ENCODE peak calls at places on chromosome 21, in four cellular contexts. S is kidney; V is tibial artery; B is CD4-positive, alpha-beta memory T cell. L is an unnamed sample.

GRCh38 chr21:43208561-43209332 is 39.9 kb downstream of the CRYAA start:
- DNase-seq in V (no peak), S (peak; percentile 66), B (no peak), L (no peak)

GRCh38 chr21:24428539-24429186 is 1178.6 kb downstream of the MRPL39 start:
- DNase-seq in S (no peak), V (no peak), B (peak; percentile 3), L (no peak)

GRCh38 chr21:34351786-34352241 is 12.0 kb upstream of the KCNE2 start:
- DNase-seq in B (peak; percentile 15), S (no peak), V (no peak), L (no peak)

GRCh38 chr21:33736569-33736968 is 94.3 kb downstream of the ITSN1 start:
- DNase-seq in S (no peak), B (no peak), V (no peak), L (no peak)

GRCh38 chr21:43740497-43741156 is 21.7 kb downstream of the PDXK start:
- DNase-seq in B (peak; percentile 43), S (no peak), V (peak; percentile 49), L (no peak)

GRCh38 chr21:28333455-28334108 is 659.1 kb downstream of the LTN1 start:
- DNase-seq in B (no peak), V (no peak), S (no peak), L (no peak)

GRCh38 chr21:32484706-32485380 is 72.3 kb downstream of the EVA1C start:
- DNase-seq in B (no peak), V (peak; percentile 46), S (peak; percentile 64), L (no peak)

GRCh38 chr21:45892156-45892919 is 89.2 kb upstream of the COL6A1 start:
- DNase-seq in V (no peak), B (peak; percentile 20), S (peak; percentile 78), L (no peak)

GRCh38 chr21:30306821-30307330 is 13.2 kb downstream of the KRTAP26-1 start:
- DNase-seq in B (no peak), S (no peak), V (no peak), L (no peak)

GRCh38 chr21:38861989-38862683 is 56.4 kb downstream of the ETS2 start:
- DNase-seq in S (no peak), V (no peak), B (no peak), L (no peak)

GRCh38 chr21:36236052-36236730 is 79.6 kb downstream of the DOP1B start:
- DNase-seq in B (no peak), V (no peak), S (no peak), L (no peak)

GRCh38 chr21:28669978-28670377 is 322.7 kb downstream of the LTN1 start:
- DNase-seq in B (no peak), V (no peak), S (no peak), L (no peak)

GRCh38 chr21:33663241-33663640 is 20.9 kb downstream of the ITSN1 start:
- DNase-seq in V (no peak), S (no peak), B (no peak), L (no peak)

GRCh38 chr21:33028759-33029511 is 3.2 kb downstream of the OLIG2 start:
- DNase-seq in V (no peak), S (no peak), B (peak; percentile 43), L (no peak)

GRCh38 chr21:20377250-20377649 is 621.0 kb upstream of the NCAM2 start:
- DNase-seq in B (no peak), V (no peak), S (no peak), L (no peak)

GRCh38 chr21:31656199-31657095 is 3.0 kb upstream of the SOD1 start:
- DNase-seq in S (no peak), V (no peak), B (no peak), L (no peak)

GRCh38 chr21:42724226-42724920 is 71.0 kb downstream of the PDE9A start:
- DNase-seq in S (peak; percentile 90), B (no peak), V (no peak), L (no peak)

GRCh38 chr21:45981154-45981606 is 390 bp upstream of the COL6A1 start:
- DNase-seq in B (peak; percentile 57), S (peak; percentile 95), V (peak; percentile 87), L (peak; percentile 64)

GRCh38 chr21:23887709-23888303 is 1719.5 kb downstream of the MRPL39 start:
- DNase-seq in S (no peak), V (no peak), B (peak; percentile 37), L (no peak)

GRCh38 chr21:32844653-32845443 is 73.3 kb upstream of the PAXBP1 start:
- DNase-seq in B (no peak), V (no peak), S (no peak), L (no peak)

GRCh38 chr21:14273736-14274538 is 58.0 kb downstream of the RBM11 start:
- DNase-seq in B (no peak), V (no peak), S (peak; percentile 92), L (no peak)

GRCh38 chr21:45950740-45951515 is 30.6 kb upstream of the COL6A1 start:
- DNase-seq in V (peak; percentile 57), S (no peak), B (no peak), L (no peak)

GRCh38 chr21:29490016-29490415 is 191.3 kb downstream of the BACH1 start:
- DNase-seq in B (no peak), S (no peak), V (no peak), L (no peak)

GRCh38 chr21:17708541-17709265 is 96.0 kb upstream of the BTG3 start:
- DNase-seq in V (no peak), B (no peak), S (no peak), L (no peak)

GRCh38 chr21:17674106-17674505 is 61.4 kb upstream of the BTG3 start:
- DNase-seq in V (no peak), S (no peak), B (no peak), L (no peak)

GRCh38 chr21:31298618-31299269 is 45.3 kb downstream of the TIAM1 start:
- DNase-seq in S (no peak), B (no peak), V (no peak), L (no peak)

GRCh38 chr21:35840197-35840799 is 220.0 kb downstream of the SETD4 start:
- DNase-seq in V (peak; percentile 79), B (peak; percentile 53), S (no peak), L (no peak)

GRCh38 chr21:26581818-26582217 is 8.7 kb upstream of the CYYR1 start:
- DNase-seq in S (no peak), B (no peak), V (no peak), L (no peak)

GRCh38 chr21:26591543-26591942 is 18.5 kb upstream of the CYYR1 start:
- DNase-seq in S (no peak), B (no peak), V (no peak), L (no peak)

GRCh38 chr21:26583737-26584136 is 10.7 kb upstream of the CYYR1 start:
- DNase-seq in S (no peak), B (no peak), V (no peak), L (no peak)

DNA sequence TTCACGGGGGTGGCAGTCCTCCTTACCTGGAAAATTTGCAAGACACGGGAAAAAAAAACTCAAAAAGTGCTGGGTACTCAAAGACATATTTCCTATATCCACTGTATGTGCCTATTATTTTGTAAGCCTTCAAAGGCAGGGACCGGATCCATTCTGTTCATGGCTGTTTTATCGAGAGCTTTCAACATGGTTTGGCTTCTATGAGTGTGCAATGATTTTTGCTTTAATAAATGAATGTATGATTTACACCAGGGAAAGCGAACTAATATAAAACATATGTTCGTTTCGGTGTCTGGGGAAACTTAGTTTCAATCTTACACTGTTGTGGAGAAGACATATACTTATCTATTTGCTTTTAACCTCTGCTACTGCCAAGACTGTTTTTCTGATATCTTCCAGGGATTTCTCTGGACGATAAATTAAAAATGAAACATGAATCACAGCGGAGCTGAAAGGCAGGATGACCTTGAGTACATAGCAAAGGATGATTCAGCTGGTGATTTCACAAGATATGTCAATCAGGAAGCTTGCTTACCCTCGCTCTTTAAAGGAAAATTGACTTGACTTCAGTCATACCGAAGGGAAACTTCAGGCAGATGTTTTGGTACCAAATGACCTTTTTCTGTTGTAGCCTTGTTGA is 14.7 kb upstream of the CYYR1 start:
- DNase-seq in B (no peak), V (no peak), S (no peak), L (no peak)
- H3K27ac ChIP-seq in B (no peak overlapping the region), V (no peak overlapping the region), S (no peak overlapping the region), L (no peak overlapping the region)

GRCh38 chr21:40345700-40346099 is 478.5 kb downstream of the PCP4 start:
- DNase-seq in S (no peak), B (no peak), V (no peak), L (no peak)
- H3K36me3 ChIP-seq in S (no peaks in the 10 kb centered on the region), B (no peaks in the 10 kb centered on the region), V (no peaks in the 10 kb centered on the region), L (no peaks in the 10 kb centered on the region)

DNA sequence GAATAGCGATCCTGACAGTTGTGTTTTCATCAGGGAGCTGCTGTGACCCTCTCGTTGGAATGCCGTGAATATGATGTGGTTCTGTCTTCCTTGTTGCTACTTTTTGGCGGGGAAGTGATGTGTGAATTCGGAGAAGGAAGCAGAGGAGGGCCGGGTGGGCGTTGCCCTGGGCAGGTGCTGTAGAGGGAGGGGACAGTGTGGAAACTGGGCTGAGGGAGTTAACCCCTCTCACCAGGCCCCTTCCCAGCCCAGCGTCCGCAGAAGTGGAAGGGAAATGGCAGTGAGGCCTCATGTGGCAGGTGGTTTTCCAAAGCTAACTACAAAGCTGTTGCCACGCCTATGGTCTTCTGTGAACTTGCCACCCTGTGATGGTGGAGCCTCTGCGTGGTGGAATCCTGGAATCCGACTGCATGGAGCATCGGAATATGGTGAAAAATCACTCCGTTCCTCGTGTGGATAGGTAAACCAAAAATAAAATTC is 227.9 kb downstream of the DYRK1A start:
- DNase-seq in S (no peak), B (no peak), V (no peak), L (no peak)
- H3K4me1 ChIP-seq in S (no peaks in the 10 kb centered on the region), B (no peaks in the 10 kb centered on the region), V (no peaks in the 10 kb centered on the region), L (no peaks in the 10 kb centered on the region)

GRCh38 chr21:26089730-26090129 is 80.8 kb downstream of the APP start:
- DNase-seq in B (no peak), S (no peak), V (no peak), L (no peak)

GRCh38 chr21:26085882-26086281 is 84.7 kb downstream of the APP start:
- DNase-seq in S (no peak), B (no peak), V (no peak), L (no peak)

GRCh38 chr21:26082549-26082948 is 88.0 kb downstream of the APP start:
- DNase-seq in V (no peak), S (no peak), B (no peak), L (no peak)

GRCh38 chr21:26087223-26087918 is 83.2 kb downstream of the APP start:
- DNase-seq in S (no peak), V (no peak), B (no peak), L (no peak)

GRCh38 chr21:26085100-26085499 is 85.5 kb downstream of the APP start:
- DNase-seq in S (no peak), V (no peak), B (no peak), L (no peak)
- H3K27ac ChIP-seq in S (no peak overlapping the region), V (no peak overlapping the region), B (no peak overlapping the region), L (no peak overlapping the region)

DNA sequence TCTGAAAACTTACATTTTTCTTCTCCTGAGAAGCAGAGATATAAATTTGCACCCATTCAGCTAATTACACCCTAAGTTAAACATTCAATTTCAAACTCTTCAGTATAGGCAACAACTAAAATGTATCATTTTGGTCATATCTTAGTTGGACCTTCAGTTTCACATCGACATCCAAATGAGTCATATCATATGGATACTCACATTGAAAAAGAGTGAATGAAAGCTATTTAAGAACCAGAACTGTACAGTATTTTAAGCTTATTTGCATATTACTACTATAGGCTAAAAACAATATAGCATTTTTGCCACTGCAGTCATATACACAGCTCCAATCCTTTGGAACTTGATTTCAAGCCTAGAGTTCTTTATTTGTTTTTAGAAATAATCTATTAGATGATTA is 33.6 kb downstream of the USP25 start:
- DNase-seq in S (no peak), V (no peak), B (no peak), L (no peak)
- H3K36me3 ChIP-seq in S (no peaks in the 10 kb centered on the region), V (no peaks in the 10 kb centered on the region), B (no peaks in the 10 kb centered on the region), L (no peaks in the 10 kb centered on the region)

L was measured in effector memory CD4-positive, alpha-beta T cell.